ENCODE peak calls at places on chromosomes 11 and 22, in six cellular contexts. U, Y, X, V, F and W are unnamed samples.
A peak's percentile ranks its signal among the peaks of the same experiment; 100 is the strongest.

GRCh38 chr11:126354631-126355323 is 709 bp upstream of the ST3GAL4 start:
- DNase-seq in U (peak; percentile 38), Y (no peak), X (peak; percentile 35), V (no peak), F (peak; percentile 32), W (peak; percentile 42)

GRCh38 chr11:2929880-2930704 is 872 bp upstream of the PHLDA2 start:
- DNase-seq in U (peak; percentile 82), Y (no peak), X (peak; percentile 74), V (no peak), F (peak; percentile 38), W (peak; percentile 92)

GRCh38 chr22:46050451-46050845 is 73.5 kb upstream of the WNT7B start:
- DNase-seq in U (no peak), Y (no peak), X (no peak), V (no peak), F (no peak), W (no peak)

GRCh38 chr11:105189586-105189985 is 50.0 kb upstream of the CARD18 start:
- DNase-seq in U (no peak), Y (peak; percentile 47), X (no peak), V (no peak), F (no peak), W (no peak)

GRCh38 chr11:75346296-75346695 is 5.2 kb downstream of the ARRB1 start:
- DNase-seq in U (no peak), Y (no peak), X (no peak), V (no peak), F (peak; percentile 2), W (peak; percentile 28)

GRCh38 chr11:66008468-66009101 is 3.2 kb upstream of the CST6 start:
- DNase-seq in U (no peak), Y (no peak), X (peak; percentile 57), V (no peak), F (no peak), W (peak; percentile 56)

GRCh38 chr22:42341779-42342178 is 71.3 kb upstream of the TCF20 start:
- DNase-seq in U (no peak), Y (no peak), X (no peak), V (no peak), F (no peak), W (peak; percentile 55)

GRCh38 chr22:46329616-46330015 is 5.9 kb upstream of the TRMU start:
- DNase-seq in U (no peak), Y (no peak), X (no peak), V (no peak), F (no peak), W (no peak)

GRCh38 chr11:74992852-74993251 is 4.1 kb downstream of the NEU3 start:
- DNase-seq in U (no peak), Y (no peak), X (no peak), V (no peak), F (no peak), W (no peak)

GRCh38 chr11:125663910-125664309 is 16.7 kb downstream of the ACRV1 start:
- DNase-seq in U (no peak), Y (no peak), X (no peak), V (no peak), F (no peak), W (no peak)

GRCh38 chr11:93521086-93521485 is 22.1 kb downstream of the SMCO4 start:
- DNase-seq in U (no peak), Y (no peak), X (no peak), V (no peak), F (no peak), W (no peak)

GRCh38 chr22:16563555-16564520 is 28.8 kb downstream of the CCT8L2 start:
- DNase-seq in U (no peak), Y (no peak), X (no peak), V (no peak), F (no peak), W (no peak)

GRCh38 chr11:70016666-70017347 is 61.3 kb upstream of the ANO1 start:
- DNase-seq in U (no peak), Y (no peak), X (no peak), V (no peak), F (no peak), W (peak; percentile 12)

GRCh38 chr11:61972796-61973602 is 5.6 kb upstream of the FTH1 start:
- DNase-seq in U (peak; percentile 59), Y (no peak), X (no peak), V (no peak), F (no peak), W (peak; percentile 20)

GRCh38 chr22:43516996-43517635 is 105.3 kb downstream of the MPPED1 start:
- DNase-seq in U (no peak), Y (no peak), X (no peak), V (no peak), F (no peak), W (no peak)

GRCh38 chr11:120667281-120667680 is 155.7 kb downstream of the GRIK4 start:
- DNase-seq in U (peak; percentile 69), Y (no peak), X (no peak), V (no peak), F (peak; percentile 58), W (no peak)

GRCh38 chr11:33997473-33998347 is 53.8 kb upstream of the CAPRIN1 start:
- DNase-seq in U (no peak), Y (no peak), X (peak; percentile 39), V (no peak), F (no peak), W (no peak)

GRCh38 chr11:33957304-33957917 is 65.5 kb upstream of the LMO2 start:
- DNase-seq in U (no peak), Y (no peak), X (no peak), V (no peak), F (no peak), W (no peak)

GRCh38 chr11:120807414-120808150 is 216.3 kb upstream of the TBCEL start:
- DNase-seq in U (no peak), Y (no peak), X (peak; percentile 88), V (no peak), F (no peak), W (peak; percentile 68)

GRCh38 chr11:121191787-121192186 is 90.7 kb downstream of the TECTA start:
- DNase-seq in U (no peak), Y (no peak), X (no peak), V (no peak), F (no peak), W (no peak)

GRCh38 chr11:78886616-78887015 is 312.0 kb upstream of the NARS2 start:
- DNase-seq in U (no peak), Y (peak; percentile 11), X (no peak), V (no peak), F (no peak), W (no peak)

GRCh38 chr22:29245626-29246385 is 22.0 kb downstream of the RHBDD3 start:
- DNase-seq in U (peak; percentile 80), Y (peak; percentile 74), X (peak; percentile 65), V (peak; percentile 46), F (peak; percentile 69), W (peak; percentile 88)

GRCh38 chr11:118175600-118176399 is 639 bp downstream of the SCN2B start:
- DNase-seq in U (no peak), Y (no peak), X (peak; percentile 54), V (no peak), F (no peak), W (peak; percentile 60)

GRCh38 chr11:118174006-118174567 is 2.4 kb downstream of the SCN2B start:
- DNase-seq in U (no peak), Y (no peak), X (no peak), V (no peak), F (no peak), W (no peak)

GRCh38 chr11:118172356-118172755 is 4.1 kb downstream of the SCN2B start:
- DNase-seq in U (no peak), Y (no peak), X (no peak), V (no peak), F (no peak), W (no peak)

GRCh38 chr11:118176400-118177134 is at the start of gene SCN2B:
- DNase-seq in U (no peak), Y (no peak), X (peak; percentile 53), V (no peak), F (no peak), W (peak; percentile 75)

GRCh38 chr11:118175031-118175531 is 1.4 kb downstream of the SCN2B start:
- DNase-seq in U (no peak), Y (no peak), X (peak; percentile 78), V (no peak), F (no peak), W (no peak)
- H3K4me3 ChIP-seq in U (no peak overlapping the region), Y (no peak overlapping the region), X (no peak overlapping the region), V (no peak overlapping the region), F (peak overlapping the region; percentile 55), W (no peak overlapping the region)

DNA sequence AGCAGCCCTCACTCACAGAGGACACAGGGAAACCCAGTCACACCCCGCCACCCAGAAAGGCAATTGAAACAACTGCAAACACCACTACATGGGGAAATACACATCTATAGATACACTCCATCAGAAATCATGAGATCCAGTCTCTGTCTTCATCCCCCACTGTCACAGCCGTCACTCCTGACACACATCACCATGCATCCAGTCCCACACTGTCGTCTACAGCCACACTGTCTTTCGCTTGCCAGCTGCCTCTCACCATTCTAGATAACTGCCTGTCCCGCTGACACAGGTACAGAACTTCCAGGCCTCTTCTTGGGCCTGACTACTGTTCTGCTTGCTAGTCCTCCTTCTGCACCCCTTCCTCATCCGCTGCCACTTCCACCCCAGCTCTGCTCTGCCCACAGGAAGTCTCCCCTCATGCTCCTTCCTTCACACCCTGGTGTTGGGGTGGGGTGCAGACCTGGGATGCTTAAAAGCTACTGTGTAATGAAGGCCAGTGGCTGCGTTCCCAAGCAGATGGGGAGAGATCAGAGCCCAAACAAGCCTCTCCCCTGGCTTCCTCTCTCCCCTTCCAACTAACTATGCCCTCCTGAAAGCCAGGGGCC is 42.6 kb downstream of the SLC22A12 start:
- DNase-seq in U (no peak), Y (no peak), X (no peak), V (no peak), F (no peak), W (no peak)
- H3K27me3 ChIP-seq in U (peaks cover 39% of the 10 kb centered on the region), Y (peaks cover 24% of the 10 kb centered on the region), X (no peaks in the 10 kb centered on the region), V (no peaks in the 10 kb centered on the region), F (no peaks in the 10 kb centered on the region), W (peaks cover 29% of the 10 kb centered on the region)

GRCh38 chr22:17706947-17707346 is 67.3 kb downstream of the BID start:
- DNase-seq in U (no peak), Y (no peak), X (no peak), V (no peak), F (no peak), W (no peak)
- H3K4me3 ChIP-seq in U (peak overlapping the region; percentile 39), Y (no peak overlapping the region), X (no peak overlapping the region), V (no peak overlapping the region), F (peak overlapping the region; percentile 35), W (no peak overlapping the region)

GRCh38 chr11:71421392-71421950 is 26.7 kb downstream of the DHCR7 start:
- DNase-seq in U (peak; percentile 37), Y (no peak), X (no peak), V (no peak), F (no peak), W (no peak)

GRCh38 chr11:71423181-71423790 is 24.9 kb downstream of the DHCR7 start:
- DNase-seq in U (no peak), Y (no peak), X (no peak), V (no peak), F (no peak), W (no peak)

GRCh38 chr11:71414645-71415044 is 33.5 kb downstream of the DHCR7 start:
- DNase-seq in U (no peak), Y (no peak), X (no peak), V (no peak), F (no peak), W (no peak)

GRCh38 chr11:71420455-71421241 is 27.5 kb downstream of the DHCR7 start:
- DNase-seq in U (no peak), Y (no peak), X (peak; percentile 69), V (no peak), F (no peak), W (peak; percentile 82)

DNA sequence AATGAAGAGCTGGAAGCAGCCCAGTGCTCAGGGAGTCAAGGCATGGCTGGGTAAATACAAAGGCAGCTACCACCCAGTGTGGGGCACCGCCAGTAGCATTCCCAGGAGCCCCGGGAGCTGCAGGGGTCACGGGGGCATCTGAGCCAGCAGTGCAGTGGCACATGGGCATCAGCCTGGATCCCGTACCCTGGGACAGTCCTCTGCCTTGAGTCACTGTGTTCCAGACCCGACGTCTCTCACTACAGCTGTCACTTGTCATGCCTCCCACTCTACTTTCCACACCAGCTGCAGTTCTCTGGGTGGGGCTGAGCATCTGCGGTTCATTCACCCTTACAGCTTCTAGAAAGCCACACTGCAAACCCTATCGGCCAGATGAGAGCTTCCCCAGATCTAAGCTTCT is 29.6 kb downstream of the DHCR7 start:
- DNase-seq in U (no peak), Y (no peak), X (no peak), V (no peak), F (no peak), W (no peak)
- H3K27me3 ChIP-seq in U (peaks cover 3% of the 10 kb centered on the region), Y (no peaks in the 10 kb centered on the region), X (no peaks in the 10 kb centered on the region), V (no peaks in the 10 kb centered on the region), F (no peaks in the 10 kb centered on the region), W (no peaks in the 10 kb centered on the region)